ENCODE peak calls at places on chromosome 17, in eight cellular contexts. F is IMR-90; A is heart left ventricle; S is T-helper 9 cell; H is CD8-positive, alpha-beta T cell; O is testis; I is trophoblast cell; N is GM20000. C is an unnamed sample.

GRCh38 chr17:6782244-6782643 is 6.2 kb downstream of the FBXO39 start:
- DNase-seq in F (no peak), A (no peak), S (no peak), H (no peak), O (no peak), I (no peak), N (no peak), C (no peak)

GRCh38 chr17:16977932-16978331 is 6.0 kb upstream of the TNFRSF13B start:
- DNase-seq in F (peak), A (no peak), S (no peak), H (no peak), O (no peak), I (peak), N (no peak), C (peak)

GRCh38 chr17:40551874-40552768 is 13.2 kb downstream of the CCR7 start:
- DNase-seq in F (peak), A (no peak), S (no peak), H (no peak), O (peak), I (no peak), N (no peak), C (peak)

GRCh38 chr17:57604771-57605733 is 140.0 kb downstream of the CCDC182 start:
- DNase-seq in F (peak), A (peak), S (no peak), H (peak), O (peak), I (no peak), N (peak), C (no peak)

GRCh38 chr17:50834786-50835562 is 412 bp upstream of the WFIKKN2 start:
- DNase-seq in F (peak), A (no peak), S (no peak), H (no peak), O (peak), I (peak), N (no peak), C (no peak)

GRCh38 chr17:48181653-48182052 is 74.1 kb downstream of the SNX11 start:
- DNase-seq in F (peak), A (no peak), S (no peak), H (no peak), O (no peak), I (peak), N (no peak), C (peak)

GRCh38 chr17:39152134-39152884 is 872 bp upstream of the PLXDC1 start:
- DNase-seq in F (no peak), A (peak), S (no peak), H (peak), O (no peak), I (no peak), N (no peak), C (no peak)

GRCh38 chr17:58402679-58403078 is 14.7 kb downstream of the RNF43 start:
- DNase-seq in F (no peak), A (no peak), S (no peak), H (no peak), O (no peak), I (no peak), N (no peak), C (peak)

GRCh38 chr17:18999394-18999793 is 5.2 kb downstream of the FAM83G start:
- DNase-seq in F (no peak), A (no peak), S (no peak), H (no peak), O (no peak), I (no peak), N (no peak), C (no peak)

GRCh38 chr17:72614476-72614870 is 478.0 kb downstream of the SLC39A11 start:
- DNase-seq in F (no peak), A (no peak), S (no peak), H (no peak), O (no peak), I (no peak), N (no peak), C (no peak)

GRCh38 chr17:80646328-80646727 is 101.7 kb downstream of the RPTOR start:
- DNase-seq in F (no peak), A (no peak), S (no peak), H (no peak), O (no peak), I (no peak), N (no peak), C (no peak)

GRCh38 chr17:22511431-22511830 is 819.1 kb downstream of the KCNJ18 start:
- DNase-seq in F (no peak), A (no peak), S (no peak), H (no peak), O (no peak), I (no peak), N (no peak), C (no peak)

GRCh38 chr17:60141111-60142018 is 8.4 kb upstream of the CA4 start:
- DNase-seq in F (peak), A (no peak), S (no peak), H (no peak), O (no peak), I (peak), N (no peak), C (peak)

GRCh38 chr17:13671341-13671740 is 69.6 kb upstream of the HS3ST3A1 start:
- DNase-seq in F (no peak), A (no peak), S (no peak), H (no peak), O (no peak), I (no peak), N (no peak), C (no peak)

GRCh38 chr17:79420318-79421243 is 190.3 kb downstream of the RBFOX3 start:
- DNase-seq in F (no peak), A (no peak), S (no peak), H (no peak), O (no peak), I (no peak), N (peak), C (peak)

GRCh38 chr17:67033613-67034012 is 10.7 kb upstream of the CACNG1 start:
- DNase-seq in F (no peak), A (no peak), S (no peak), H (no peak), O (no peak), I (no peak), N (no peak), C (no peak)

GRCh38 chr17:47694818-47695663 is 1.1 kb downstream of the TBKBP1 start:
- DNase-seq in F (peak), A (peak), S (no peak), H (no peak), O (peak), I (peak), N (peak), C (peak)

C was measured in ELR.